ENCODE peak calls at places on chromosomes 1 and 21, in four cellular contexts. Y, P, C and V are unnamed samples.

GRCh38 chr1:172356620-172357019 is 63.9 kb upstream of the C1orf105 start:
- DNase-seq in Y (no peak), P (peak), C (no peak), V (no peak)

GRCh38 chr1:193187114-193187513 is 701 bp upstream of the B3GALT2 start:
- DNase-seq in Y (no peak), P (no peak), C (no peak), V (no peak)

GRCh38 chr1:52928083-52928404 is 968 bp downstream of the SCP2 start:
- DNase-seq in Y (no peak), P (no peak), C (no peak), V (no peak)

GRCh38 chr21:46078322-46078981 is 19.5 kb upstream of the COL6A2 start:
- DNase-seq in Y (peak), P (no peak), C (no peak), V (no peak)

GRCh38 chr1:167489581-167490340 is 28.6 kb downstream of the CD247 start:
- DNase-seq in Y (peak), P (no peak), C (peak), V (peak)

GRCh38 chr1:43434256-43434655 is 19.5 kb downstream of the HYI start:
- DNase-seq in Y (no peak), P (no peak), C (no peak), V (no peak)

GRCh38 chr1:11908139-11909021 is 17.8 kb downstream of the KIAA2013 start:
- DNase-seq in Y (peak), P (peak), C (peak), V (peak)

GRCh38 chr21:43333301-43334062 is 93.4 kb downstream of the SIK1 start:
- DNase-seq in Y (peak), P (peak), C (no peak), V (peak)

GRCh38 chr1:94989911-94990463 is 63.1 kb upstream of the CNN3 start:
- DNase-seq in Y (no peak), P (no peak), C (no peak), V (no peak)

GRCh38 chr21:28396421-28396820 is 596.3 kb downstream of the LTN1 start:
- DNase-seq in Y (no peak), P (no peak), C (no peak), V (no peak)

GRCh38 chr21:43937898-43938309 is 72.9 kb downstream of the AGPAT3 start:
- DNase-seq in Y (no peak), P (no peak), C (no peak), V (no peak)

GRCh38 chr1:47128221-47128620 is 9.0 kb upstream of the CYP4A22 start:
- DNase-seq in Y (no peak), P (no peak), C (no peak), V (no peak)

GRCh38 chr1:239814306-239814881 is 277.3 kb upstream of the FMN2 start:
- DNase-seq in Y (peak), P (peak), C (no peak), V (peak)

GRCh38 chr1:91871994-91872393 is 14.0 kb downstream of the TGFBR3 start:
- DNase-seq in Y (no peak), P (peak), C (no peak), V (no peak)

GRCh38 chr1:41742219-41742618 is 176.5 kb downstream of the HIVEP3 start:
- DNase-seq in Y (no peak), P (peak), C (no peak), V (no peak)

GRCh38 chr1:40421694-40422384 is 28.4 kb upstream of the ZFP69B start:
- DNase-seq in Y (no peak), P (peak), C (no peak), V (no peak)

GRCh38 chr1:93339171-93339697 is 6.5 kb upstream of the DR1 start:
- DNase-seq in Y (no peak), P (no peak), C (no peak), V (no peak)
- H3K56ac ChIP-seq in Y (no peak), P (peak), C (no peak), V (no peak)

DNA sequence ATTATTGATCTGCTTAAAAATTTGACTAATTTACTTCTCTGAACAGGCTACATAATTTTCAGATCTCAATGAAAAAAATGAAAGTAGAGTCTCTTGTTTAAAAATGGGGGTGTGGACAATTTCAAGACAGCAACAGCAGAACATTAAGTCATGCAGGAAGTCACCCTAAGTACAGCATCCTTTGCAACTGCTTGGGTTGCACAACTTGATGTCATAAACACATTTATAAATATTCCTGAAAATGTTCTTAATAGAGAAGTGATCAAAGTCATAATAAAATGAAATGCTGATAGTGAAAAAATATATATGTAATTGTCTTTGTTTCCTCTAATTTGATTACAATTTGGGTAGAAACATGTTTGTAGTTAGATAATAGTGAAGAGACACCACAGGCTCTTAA is 79.3 kb downstream of the TNNI3K start:
- DNase-seq in Y (no peak), P (no peak), C (no peak), V (no peak)
- H3K4me2 ChIP-seq in Y (no peak), P (no peak), C (no peak), V (no peak)

GRCh38 chr1:228370941-228371740 is 35.5 kb downstream of the TRIM11 start:
- DNase-seq in Y (no peak), P (no peak), C (no peak), V (no peak)
- H3K23ac ChIP-seq in Y (no peak), P (no peak), C (no peak), V (no peak)

GRCh38 chr1:145758116-145758515 is 38.8 kb downstream of the CD160 start:
- DNase-seq in Y (no peak), P (no peak), C (no peak), V (no peak)

GRCh38 chr1:145759713-145760112 is 40.4 kb downstream of the CD160 start:
- DNase-seq in Y (no peak), P (no peak), C (no peak), V (no peak)

GRCh38 chr1:145751491-145752021 is 32.3 kb downstream of the CD160 start:
- DNase-seq in Y (no peak), P (peak), C (no peak), V (no peak)

GRCh38 chr1:145758575-145758974 is 39.3 kb downstream of the CD160 start:
- DNase-seq in Y (no peak), P (no peak), C (no peak), V (no peak)

DNA sequence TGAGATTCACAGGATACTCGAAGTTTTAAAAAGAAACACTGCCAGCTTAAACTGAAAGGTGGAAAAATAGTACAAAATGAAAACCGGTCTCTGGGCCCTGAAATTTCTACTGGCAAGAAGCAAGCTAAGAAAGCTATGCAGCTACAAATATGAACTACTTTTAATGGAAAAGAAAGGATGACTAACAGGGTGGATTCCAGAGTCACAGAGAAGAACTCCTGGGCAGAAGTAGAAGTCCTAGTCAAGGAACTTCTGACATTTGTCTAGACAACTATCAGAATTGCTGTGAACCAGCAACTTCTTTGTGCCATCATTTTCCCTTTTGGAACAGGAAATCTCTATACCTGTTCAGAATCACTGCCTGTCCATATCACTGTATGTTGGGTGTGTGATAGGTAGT is 38.1 kb downstream of the CD160 start:
- DNase-seq in Y (no peak), P (peak), C (no peak), V (no peak)
- H3K56ac ChIP-seq in Y (no peak), P (no peak), C (no peak), V (no peak)

DNA sequence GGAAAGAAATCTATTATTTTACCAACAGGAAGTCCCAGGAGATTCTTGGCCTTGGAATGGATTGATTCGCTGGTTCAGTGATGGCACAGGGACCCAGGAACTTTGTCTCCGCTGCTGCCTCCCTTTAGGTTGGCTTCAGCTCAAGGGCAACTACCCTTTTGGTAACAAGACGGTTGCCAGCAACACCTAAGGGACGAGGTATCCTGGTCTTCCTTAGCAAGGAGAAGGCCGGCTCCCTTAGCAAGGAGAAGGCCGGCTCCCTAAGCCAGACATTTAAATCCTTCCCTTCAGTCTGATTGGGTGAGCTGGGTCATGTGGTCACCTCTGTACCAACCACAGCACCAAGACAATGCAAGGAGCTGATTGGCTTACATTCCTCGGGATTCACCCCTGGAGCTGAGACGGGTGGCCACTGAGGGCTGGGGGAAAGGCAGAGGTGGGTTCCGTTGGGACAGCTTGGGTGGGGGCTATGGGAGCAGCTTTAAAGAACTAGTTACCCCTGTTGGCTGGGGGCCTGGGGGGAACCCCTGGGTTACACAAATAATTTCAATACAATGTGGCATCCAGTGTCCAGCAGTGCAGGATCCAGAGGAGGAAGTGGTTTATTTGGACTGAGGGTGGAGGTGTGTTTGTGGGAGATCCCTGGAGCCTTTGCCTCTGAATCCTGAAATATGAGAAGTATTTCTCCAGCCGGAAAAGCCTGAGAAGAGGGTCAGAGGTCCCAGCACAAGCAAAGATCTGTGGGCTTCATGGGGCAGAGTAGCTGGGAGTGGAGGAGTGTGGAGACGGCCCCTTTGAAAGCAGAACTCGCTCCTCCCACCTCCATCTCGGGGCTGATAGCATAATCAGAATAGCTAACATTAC is 20.7 kb upstream of the CLIC4 start:
- DNase-seq in Y (peak), P (peak), C (peak), V (peak)
- H3K4me2 ChIP-seq in Y (peak), P (peak), C (peak), V (no peak)

DNA sequence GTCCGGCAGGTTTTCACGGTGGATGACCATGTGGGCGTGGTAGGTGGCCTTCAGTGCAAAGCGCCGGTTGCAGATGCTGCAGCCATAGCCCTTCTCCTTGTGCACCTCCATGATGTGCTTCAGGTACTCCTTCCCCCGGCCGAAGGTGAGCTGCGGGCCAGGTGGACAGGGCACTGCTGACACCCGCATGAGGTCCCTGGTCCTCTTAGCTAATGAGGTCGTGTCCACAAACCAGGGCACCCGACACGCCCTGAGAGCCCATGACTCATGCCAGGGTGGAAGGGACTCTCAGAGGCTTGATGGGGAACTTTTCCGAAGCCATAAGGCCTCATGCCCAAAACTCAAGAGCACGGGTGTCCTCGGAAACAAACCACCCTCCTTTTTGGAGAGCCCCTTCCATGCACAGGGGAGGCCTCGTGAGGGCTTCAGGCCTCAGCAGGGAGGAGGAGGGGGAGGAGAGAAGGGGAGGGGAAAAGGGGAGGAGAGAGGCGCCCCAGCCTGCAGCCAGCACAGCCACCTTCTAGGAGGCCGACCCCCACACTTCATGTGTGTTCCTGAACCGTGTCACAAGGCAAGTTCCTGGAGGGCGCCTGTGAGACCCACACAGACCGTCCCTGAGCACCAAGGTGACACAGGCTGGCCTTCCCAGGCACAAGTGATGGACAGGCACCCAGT is 54.4 kb upstream of the RIPK4 start:
- DNase-seq in Y (no peak), P (no peak), C (no peak), V (no peak)
- H3K23ac ChIP-seq in Y (no peak), P (no peak), C (no peak), V (no peak)

GRCh38 chr1:211469938-211470529 is 21.9 kb downstream of the RD3 start:
- DNase-seq in Y (peak), P (peak), C (peak), V (peak)
- H3K56ac ChIP-seq in Y (no peak), P (no peak), C (no peak), V (no peak)

DNA sequence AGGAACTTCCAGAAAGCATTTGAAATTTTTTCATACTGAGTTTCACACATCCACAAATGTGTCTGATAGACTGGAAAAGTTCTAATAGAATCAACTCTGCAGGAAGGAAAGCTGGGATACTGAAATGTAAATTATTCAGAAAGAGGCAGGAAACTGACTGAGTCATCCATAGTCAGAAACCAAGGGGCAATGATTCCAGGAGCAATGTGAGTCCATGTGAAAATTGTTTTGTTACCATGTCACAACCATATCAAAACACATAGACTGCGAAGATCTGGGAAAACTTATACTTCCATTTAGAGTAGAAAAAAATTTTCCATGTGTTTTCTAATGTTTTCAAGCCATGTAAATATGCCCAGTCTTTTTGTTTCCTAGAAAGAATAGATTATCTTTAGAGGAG is 142.3 kb upstream of the TMPRSS15 start:
- DNase-seq in Y (no peak), P (no peak), C (no peak), V (no peak)
- H3K4me2 ChIP-seq in Y (no peak), P (no peak), C (no peak), V (no peak)